ENCODE peak calls at places on chromosomes 13 and 19, in six cellular contexts. One of them, this sample, is unnamed.

GRCh38 chr19:13024126-13024957 is 29.1 kb downstream of the NFIX start:
- DNase-seq in fibroblast of lung: peak
- DNase-seq in lower lobe of right lung: peak
- DNase-seq in AG04449: no peak
- DNase-seq in K562: no peak
- DNase-seq in AG04450: no peak
- DNase-seq in this sample: peak

GRCh38 chr19:18710986-18711751 is 27.7 kb downstream of the CRTC1 start:
- DNase-seq in lower lobe of right lung: no peak
- DNase-seq in fibroblast of lung: peak
- DNase-seq in AG04449: no peak
- DNase-seq in AG04450: peak
- DNase-seq in K562: no peak
- DNase-seq in this sample: no peak

GRCh38 chr13:41463823-41464602 is 6.7 kb downstream of the RGCC start:
- DNase-seq in fibroblast of lung: no peak
- DNase-seq in K562: peak
- DNase-seq in lower lobe of right lung: no peak
- DNase-seq in AG04449: no peak
- DNase-seq in AG04450: no peak
- DNase-seq in this sample: no peak

GRCh38 chr19:18674616-18675015 is 8.9 kb upstream of the CRTC1 start:
- DNase-seq in lower lobe of right lung: no peak
- DNase-seq in K562: no peak
- DNase-seq in AG04450: no peak
- DNase-seq in AG04449: no peak
- DNase-seq in fibroblast of lung: peak
- DNase-seq in this sample: no peak

GRCh38 chr13:43846496-43846895 is 33.0 kb downstream of the CCDC122 start:
- DNase-seq in fibroblast of lung: peak
- DNase-seq in AG04449: peak
- DNase-seq in K562: no peak
- DNase-seq in AG04450: peak
- DNase-seq in lower lobe of right lung: no peak
- DNase-seq in this sample: peak

GRCh38 chr13:20127563-20128458 is 33.0 kb downstream of the GJA3 start:
- DNase-seq in K562: no peak
- DNase-seq in lower lobe of right lung: peak
- DNase-seq in AG04450: no peak
- DNase-seq in fibroblast of lung: peak
- DNase-seq in AG04449: no peak
- DNase-seq in this sample: peak

GRCh38 chr13:89784161-89784809 is 1563.2 kb upstream of the MIR17HG start:
- DNase-seq in AG04449: no peak
- DNase-seq in lower lobe of right lung: no peak
- DNase-seq in K562: no peak
- DNase-seq in fibroblast of lung: no peak
- DNase-seq in AG04450: no peak
- DNase-seq in this sample: no peak

GRCh38 chr13:112690242-112690943 is 555 bp downstream of the ATP11A start:
- DNase-seq in K562: peak
- DNase-seq in fibroblast of lung: peak
- DNase-seq in lower lobe of right lung: peak
- DNase-seq in AG04449: no peak
- DNase-seq in AG04450: no peak
- DNase-seq in this sample: no peak

GRCh38 chr19:48913114-48913513 is 13.0 kb downstream of the NUCB1 start:
- DNase-seq in lower lobe of right lung: no peak
- DNase-seq in K562: no peak
- DNase-seq in AG04450: no peak
- DNase-seq in fibroblast of lung: no peak
- DNase-seq in AG04449: no peak
- DNase-seq in this sample: no peak

GRCh38 chr13:39394811-39395685 is 207.9 kb downstream of the LHFPL6 start:
- DNase-seq in K562: no peak
- DNase-seq in fibroblast of lung: peak
- DNase-seq in lower lobe of right lung: no peak
- DNase-seq in AG04450: no peak
- DNase-seq in AG04449: no peak
- DNase-seq in this sample: no peak

GRCh38 chr19:30310806-30311121 is 61.4 kb upstream of the ZNF536 start:
- DNase-seq in fibroblast of lung: no peak
- DNase-seq in AG04449: no peak
- DNase-seq in lower lobe of right lung: no peak
- DNase-seq in K562: no peak
- DNase-seq in AG04450: no peak
- DNase-seq in this sample: no peak

GRCh38 chr19:38060346-38060745 is 153.3 kb downstream of the SIPA1L3 start:
- DNase-seq in K562: no peak
- DNase-seq in fibroblast of lung: no peak
- DNase-seq in AG04449: no peak
- DNase-seq in AG04450: no peak
- DNase-seq in lower lobe of right lung: no peak
- DNase-seq in this sample: no peak

GRCh38 chr13:76425930-76426329 is 460.3 kb downstream of the KCTD12 start:
- DNase-seq in K562: no peak
- DNase-seq in lower lobe of right lung: no peak
- DNase-seq in AG04450: peak
- DNase-seq in AG04449: no peak
- DNase-seq in fibroblast of lung: peak
- DNase-seq in this sample: no peak

GRCh38 chr19:6865849-6866248 is 21.5 kb upstream of the ADGRE1 start:
- DNase-seq in AG04449: no peak
- DNase-seq in fibroblast of lung: no peak
- DNase-seq in AG04450: no peak
- DNase-seq in K562: no peak
- DNase-seq in lower lobe of right lung: no peak
- DNase-seq in this sample: no peak

GRCh38 chr13:97125051-97125809 is 96.9 kb upstream of the MBNL2 start:
- DNase-seq in lower lobe of right lung: no peak
- DNase-seq in fibroblast of lung: peak
- DNase-seq in K562: peak
- DNase-seq in AG04450: no peak
- DNase-seq in AG04449: no peak
- DNase-seq in this sample: peak

GRCh38 chr13:97021241-97021640 is 27.0 kb upstream of the OXGR1 start:
- DNase-seq in K562: no peak
- DNase-seq in lower lobe of right lung: no peak
- DNase-seq in fibroblast of lung: no peak
- DNase-seq in AG04450: no peak
- DNase-seq in AG04449: no peak
- DNase-seq in this sample: no peak

GRCh38 chr13:112956516-112957294 is 12.3 kb upstream of the MCF2L start:
- DNase-seq in AG04450: no peak
- DNase-seq in lower lobe of right lung: no peak
- DNase-seq in AG04449: no peak
- DNase-seq in K562: no peak
- DNase-seq in fibroblast of lung: no peak
- DNase-seq in this sample: no peak

GRCh38 chr13:50123862-50124535 is 108.8 kb downstream of the KCNRG start:
- DNase-seq in fibroblast of lung: peak
- DNase-seq in AG04450: peak
- DNase-seq in K562: peak
- DNase-seq in lower lobe of right lung: peak
- DNase-seq in AG04449: peak
- DNase-seq in this sample: peak

GRCh38 chr19:5011476-5012238 is 42.7 kb downstream of the KDM4B start:
- DNase-seq in AG04449: no peak
- DNase-seq in lower lobe of right lung: no peak
- DNase-seq in fibroblast of lung: no peak
- DNase-seq in K562: no peak
- DNase-seq in AG04450: no peak
- DNase-seq in this sample: no peak

GRCh38 chr19:19381007-19381926 is 24.2 kb upstream of the GATAD2A start:
- DNase-seq in lower lobe of right lung: peak
- DNase-seq in AG04450: no peak
- DNase-seq in AG04449: no peak
- DNase-seq in fibroblast of lung: no peak
- DNase-seq in K562: no peak
- DNase-seq in this sample: no peak

GRCh38 chr19:19661141-19661674 is 2.3 kb downstream of the ATP13A1 start:
- DNase-seq in K562: no peak
- DNase-seq in AG04450: no peak
- DNase-seq in lower lobe of right lung: peak
- DNase-seq in AG04449: no peak
- DNase-seq in fibroblast of lung: no peak
- DNase-seq in this sample: no peak

GRCh38 chr19:14138576-14139265 is 2.3 kb upstream of the ASF1B start:
- DNase-seq in AG04449: no peak
- DNase-seq in fibroblast of lung: peak
- DNase-seq in lower lobe of right lung: no peak
- DNase-seq in AG04450: no peak
- DNase-seq in K562: no peak
- DNase-seq in this sample: peak

GRCh38 chr13:51542358-51542972 is 41.8 kb upstream of the WDFY2 start:
- DNase-seq in fibroblast of lung: no peak
- DNase-seq in lower lobe of right lung: no peak
- DNase-seq in AG04450: no peak
- DNase-seq in AG04449: no peak
- DNase-seq in K562: no peak
- DNase-seq in this sample: no peak

GRCh38 chr13:33884506-33885221 is 66.7 kb downstream of the RFC3 start:
- DNase-seq in fibroblast of lung: no peak
- DNase-seq in AG04450: no peak
- DNase-seq in lower lobe of right lung: no peak
- DNase-seq in AG04449: no peak
- DNase-seq in K562: no peak
- DNase-seq in this sample: no peak

GRCh38 chr19:45202637-45203036 is 24.1 kb downstream of the BLOC1S3 start:
- DNase-seq in fibroblast of lung: no peak
- DNase-seq in K562: no peak
- DNase-seq in AG04450: no peak
- DNase-seq in lower lobe of right lung: no peak
- DNase-seq in AG04449: no peak
- DNase-seq in this sample: no peak

GRCh38 chr19:46984077-46985010 is 35.3 kb upstream of the NPAS1 start:
- DNase-seq in AG04449: no peak
- DNase-seq in K562: no peak
- DNase-seq in fibroblast of lung: peak
- DNase-seq in AG04450: no peak
- DNase-seq in lower lobe of right lung: no peak
- DNase-seq in this sample: peak

GRCh38 chr13:36323951-36324566 is 22.1 kb downstream of the SPART start:
- DNase-seq in AG04450: no peak
- DNase-seq in K562: no peak
- DNase-seq in lower lobe of right lung: no peak
- DNase-seq in AG04449: no peak
- DNase-seq in fibroblast of lung: peak
- DNase-seq in this sample: peak

GRCh38 chr13:41064493-41064892 is 3.2 kb downstream of the WBP4 start:
- DNase-seq in fibroblast of lung: peak
- DNase-seq in AG04449: no peak
- DNase-seq in K562: no peak
- DNase-seq in AG04450: peak
- DNase-seq in lower lobe of right lung: no peak
- DNase-seq in this sample: peak

GRCh38 chr19:51651216-51651846 is 4.7 kb upstream of the SIGLEC14 start:
- DNase-seq in K562: peak
- DNase-seq in AG04450: no peak
- DNase-seq in fibroblast of lung: no peak
- DNase-seq in AG04449: no peak
- DNase-seq in lower lobe of right lung: peak
- DNase-seq in this sample: no peak

GRCh38 chr13:29547135-29547534 is 48.4 kb downstream of the SLC7A1 start:
- DNase-seq in K562: no peak
- DNase-seq in lower lobe of right lung: no peak
- DNase-seq in AG04449: no peak
- DNase-seq in AG04450: no peak
- DNase-seq in fibroblast of lung: peak
- DNase-seq in this sample: no peak

GRCh38 chr13:45833663-45834062 is 17.9 kb downstream of the SIAH3 start:
- DNase-seq in K562: no peak
- DNase-seq in fibroblast of lung: peak
- DNase-seq in AG04450: no peak
- DNase-seq in AG04449: no peak
- DNase-seq in lower lobe of right lung: no peak
- DNase-seq in this sample: peak

GRCh38 chr13:83219832-83220231 is 662.4 kb downstream of the SLITRK1 start:
- DNase-seq in lower lobe of right lung: no peak
- DNase-seq in AG04450: no peak
- DNase-seq in AG04449: no peak
- DNase-seq in fibroblast of lung: no peak
- DNase-seq in K562: no peak
- DNase-seq in this sample: no peak
- TF ChIP-seq CTCF in lower lobe of right lung: no peak
- TF ChIP-seq CTCF in AG04450: no peak
- TF ChIP-seq CTCF in AG04449: no peak
- TF ChIP-seq CTCF in fibroblast of lung: no peak
- TF ChIP-seq CTCF in K562: no peak
- TF ChIP-seq CTCF in this sample: no peak

GRCh38 chr13:93480553-93481106 is 254.0 kb downstream of the GPC6 start:
- DNase-seq in K562: no peak
- DNase-seq in AG04450: no peak
- DNase-seq in AG04449: no peak
- DNase-seq in lower lobe of right lung: no peak
- DNase-seq in fibroblast of lung: no peak
- DNase-seq in this sample: no peak
- TF ChIP-seq CTCF in K562: no peak
- TF ChIP-seq CTCF in AG04450: no peak
- TF ChIP-seq CTCF in AG04449: no peak
- TF ChIP-seq CTCF in lower lobe of right lung: no peak
- TF ChIP-seq CTCF in fibroblast of lung: no peak
- TF ChIP-seq CTCF in this sample: no peak

DNA sequence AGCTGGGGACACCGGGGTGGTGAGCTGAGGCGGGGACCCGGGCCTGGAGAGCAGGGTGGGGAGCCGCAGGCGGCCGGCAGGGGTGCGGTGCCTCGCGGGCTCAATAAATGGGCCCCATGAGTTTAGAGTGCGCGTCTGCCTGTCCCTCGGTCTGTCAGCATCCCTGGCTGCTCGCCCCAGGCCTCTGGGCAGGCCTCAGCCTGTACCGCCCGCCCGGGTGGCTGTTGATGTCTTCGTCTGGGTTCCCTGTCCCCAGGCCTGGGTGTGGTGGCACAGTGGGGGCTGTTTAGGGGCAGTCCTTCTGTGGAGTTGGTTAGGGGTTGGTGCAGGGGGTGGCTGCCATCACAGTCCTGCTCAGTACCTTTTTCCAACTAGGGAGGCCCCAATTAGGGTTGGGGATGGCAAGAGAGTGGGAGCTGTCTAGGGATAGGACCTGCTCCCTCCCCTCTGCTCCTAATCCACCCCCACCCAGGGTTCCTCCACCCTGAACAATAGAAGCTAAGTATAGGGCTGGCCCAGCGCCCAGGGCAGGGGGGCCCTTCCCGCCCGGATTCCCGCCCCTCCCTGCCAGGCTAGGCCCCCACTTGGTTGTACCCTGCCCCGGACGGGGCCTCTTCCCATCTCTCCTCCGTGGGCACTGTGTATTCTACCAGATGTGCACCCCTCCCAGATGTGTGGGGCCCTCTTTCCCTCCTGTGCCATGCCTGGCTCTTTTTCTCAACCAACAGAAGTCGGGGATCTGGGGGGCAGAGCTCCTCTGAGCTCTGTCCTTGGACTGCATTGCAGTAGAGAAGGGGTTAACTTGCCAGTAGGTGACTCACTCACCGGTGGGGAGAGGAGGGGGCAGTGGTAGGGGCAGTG is 12.4 kb downstream of the CIC start:
- DNase-seq in fibroblast of lung: peak
- DNase-seq in lower lobe of right lung: no peak
- DNase-seq in AG04450: no peak
- DNase-seq in AG04449: no peak
- DNase-seq in K562: peak
- DNase-seq in this sample: no peak
- TF ChIP-seq CTCF in fibroblast of lung: no peak
- TF ChIP-seq CTCF in lower lobe of right lung: no peak
- TF ChIP-seq CTCF in AG04450: peak
- TF ChIP-seq CTCF in AG04449: peak
- TF ChIP-seq CTCF in K562: no peak
- TF ChIP-seq CTCF in this sample: peak

GRCh38 chr19:1811942-1812425 is at the start of gene ATP8B3:
- DNase-seq in lower lobe of right lung: no peak
- DNase-seq in AG04450: no peak
- DNase-seq in K562: no peak
- DNase-seq in fibroblast of lung: no peak
- DNase-seq in AG04449: no peak
- DNase-seq in this sample: no peak
- TF ChIP-seq CTCF in lower lobe of right lung: no peak
- TF ChIP-seq CTCF in AG04450: peak
- TF ChIP-seq CTCF in K562: no peak
- TF ChIP-seq CTCF in fibroblast of lung: no peak
- TF ChIP-seq CTCF in AG04449: peak
- TF ChIP-seq CTCF in this sample: peak